ENCODE peak calls at places on chromosome 14, in seven cellular contexts. One of them, this sample, is unnamed.

GRCh38 chr14:93004699-93005082 is 81.7 kb downstream of the CHGA start:
- DNase-seq in K562: no peak
- DNase-seq in choroid plexus epithelial cell: no peak
- DNase-seq in GM13976: no peak
- DNase-seq in SW 1271: no peak
- DNase-seq in NCI-H1092: no peak
- DNase-seq in mesendoderm: no peak
- DNase-seq in this sample: no peak

GRCh38 chr14:89912667-89913211 is 41.8 kb downstream of the EFCAB11 start:
- DNase-seq in GM13976: no peak
- DNase-seq in K562: no peak
- DNase-seq in NCI-H1092: no peak
- DNase-seq in choroid plexus epithelial cell: peak; percentile 98
- DNase-seq in mesendoderm: peak; percentile 75
- DNase-seq in SW 1271: no peak
- DNase-seq in this sample: no peak

GRCh38 chr14:91692075-91692474 is 39.8 kb downstream of the CATSPERB start:
- DNase-seq in SW 1271: no peak
- DNase-seq in mesendoderm: no peak
- DNase-seq in NCI-H1092: no peak
- DNase-seq in K562: no peak
- DNase-seq in GM13976: no peak
- DNase-seq in choroid plexus epithelial cell: no peak
- DNase-seq in this sample: no peak

GRCh38 chr14:49446801-49447200 is 139.4 kb downstream of the RPS29 start:
- DNase-seq in SW 1271: no peak
- DNase-seq in mesendoderm: no peak
- DNase-seq in K562: no peak
- DNase-seq in GM13976: no peak
- DNase-seq in choroid plexus epithelial cell: no peak
- DNase-seq in NCI-H1092: no peak
- DNase-seq in this sample: no peak

GRCh38 chr14:88535813-88536212 is 19.0 kb downstream of the PTPN21 start:
- DNase-seq in SW 1271: no peak
- DNase-seq in choroid plexus epithelial cell: no peak
- DNase-seq in NCI-H1092: no peak
- DNase-seq in K562: no peak
- DNase-seq in mesendoderm: no peak
- DNase-seq in GM13976: no peak
- DNase-seq in this sample: no peak

GRCh38 chr14:53042480-53042879 is 91.6 kb upstream of the FERMT2 start:
- DNase-seq in GM13976: no peak
- DNase-seq in SW 1271: no peak
- DNase-seq in NCI-H1092: no peak
- DNase-seq in mesendoderm: no peak
- DNase-seq in choroid plexus epithelial cell: peak; percentile 90
- DNase-seq in K562: no peak
- DNase-seq in this sample: no peak

GRCh38 chr14:72631401-72631800 is 262.5 kb downstream of the DPF3 start:
- DNase-seq in SW 1271: no peak
- DNase-seq in NCI-H1092: no peak
- DNase-seq in K562: no peak
- DNase-seq in GM13976: no peak
- DNase-seq in choroid plexus epithelial cell: no peak
- DNase-seq in mesendoderm: no peak
- DNase-seq in this sample: no peak

GRCh38 chr14:78697341-78697740 is 527.2 kb downstream of the NRXN3 start:
- DNase-seq in GM13976: no peak
- DNase-seq in SW 1271: no peak
- DNase-seq in NCI-H1092: peak; percentile 9
- DNase-seq in choroid plexus epithelial cell: peak; percentile 55
- DNase-seq in K562: no peak
- DNase-seq in mesendoderm: peak; percentile 48
- DNase-seq in this sample: no peak

GRCh38 chr14:30427401-30427800 is 131.6 kb upstream of the G2E3 start:
- DNase-seq in SW 1271: no peak
- DNase-seq in GM13976: no peak
- DNase-seq in K562: no peak
- DNase-seq in NCI-H1092: no peak
- DNase-seq in mesendoderm: no peak
- DNase-seq in choroid plexus epithelial cell: no peak
- DNase-seq in this sample: no peak

GRCh38 chr14:68549966-68550705 is 242.7 kb downstream of the ZFP36L1 start:
- DNase-seq in choroid plexus epithelial cell: peak; percentile 76
- DNase-seq in mesendoderm: no peak
- DNase-seq in GM13976: no peak
- DNase-seq in K562: no peak
- DNase-seq in SW 1271: no peak
- DNase-seq in NCI-H1092: no peak
- DNase-seq in this sample: no peak

GRCh38 chr14:50156111-50156510 is 39.7 kb upstream of the VCPKMT start:
- DNase-seq in GM13976: no peak
- DNase-seq in mesendoderm: no peak
- DNase-seq in K562: no peak
- DNase-seq in NCI-H1092: no peak
- DNase-seq in choroid plexus epithelial cell: no peak
- DNase-seq in SW 1271: no peak
- DNase-seq in this sample: no peak

GRCh38 chr14:77794357-77794756 is 5.6 kb upstream of the ADCK1 start:
- DNase-seq in mesendoderm: no peak
- DNase-seq in choroid plexus epithelial cell: no peak
- DNase-seq in NCI-H1092: no peak
- DNase-seq in GM13976: no peak
- DNase-seq in K562: no peak
- DNase-seq in SW 1271: no peak
- DNase-seq in this sample: no peak

GRCh38 chr14:24317141-24317927 is 6.0 kb downstream of the LTB4R start:
- DNase-seq in mesendoderm: peak; percentile 90
- DNase-seq in choroid plexus epithelial cell: no peak
- DNase-seq in SW 1271: no peak
- DNase-seq in NCI-H1092: no peak
- DNase-seq in GM13976: no peak
- DNase-seq in K562: peak; percentile 42
- DNase-seq in this sample: no peak

GRCh38 chr14:88550078-88550477 is 4.7 kb downstream of the PTPN21 start:
- DNase-seq in choroid plexus epithelial cell: no peak
- DNase-seq in GM13976: no peak
- DNase-seq in SW 1271: no peak
- DNase-seq in mesendoderm: no peak
- DNase-seq in NCI-H1092: no peak
- DNase-seq in K562: no peak
- DNase-seq in this sample: no peak

GRCh38 chr14:95511687-95512086 is 4.8 kb downstream of the SYNE3 start:
- DNase-seq in choroid plexus epithelial cell: no peak
- DNase-seq in mesendoderm: no peak
- DNase-seq in SW 1271: no peak
- DNase-seq in NCI-H1092: no peak
- DNase-seq in GM13976: no peak
- DNase-seq in K562: no peak
- DNase-seq in this sample: no peak

GRCh38 chr14:53180272-53181221 is 27.4 kb upstream of the DDHD1 start:
- DNase-seq in K562: peak; percentile 7
- DNase-seq in GM13976: peak; percentile 25
- DNase-seq in mesendoderm: peak; percentile 93
- DNase-seq in choroid plexus epithelial cell: peak; percentile 64
- DNase-seq in NCI-H1092: no peak
- DNase-seq in SW 1271: no peak
- DNase-seq in this sample: no peak

GRCh38 chr14:81371802-81372201 is 28.3 kb downstream of the STON2 start:
- DNase-seq in GM13976: no peak
- DNase-seq in SW 1271: no peak
- DNase-seq in choroid plexus epithelial cell: no peak
- DNase-seq in mesendoderm: no peak
- DNase-seq in K562: no peak
- DNase-seq in NCI-H1092: no peak
- DNase-seq in this sample: no peak

GRCh38 chr14:42480235-42480634 is 873.6 kb downstream of the LRFN5 start:
- DNase-seq in SW 1271: no peak
- DNase-seq in choroid plexus epithelial cell: no peak
- DNase-seq in NCI-H1092: no peak
- DNase-seq in GM13976: peak; percentile 7
- DNase-seq in mesendoderm: no peak
- DNase-seq in K562: no peak
- DNase-seq in this sample: no peak

GRCh38 chr14:99854831-99855230 is 61.6 kb downstream of the EML1 start:
- DNase-seq in NCI-H1092: no peak
- DNase-seq in SW 1271: no peak
- DNase-seq in GM13976: no peak
- DNase-seq in mesendoderm: no peak
- DNase-seq in choroid plexus epithelial cell: no peak
- DNase-seq in K562: no peak
- DNase-seq in this sample: no peak

GRCh38 chr14:94656043-94656442 is 43.9 kb downstream of the SERPINA3 start:
- DNase-seq in GM13976: no peak
- DNase-seq in SW 1271: no peak
- DNase-seq in choroid plexus epithelial cell: no peak
- DNase-seq in K562: no peak
- DNase-seq in mesendoderm: no peak
- DNase-seq in NCI-H1092: no peak
- DNase-seq in this sample: no peak

GRCh38 chr14:51521764-51522163 is 129.9 kb upstream of the FRMD6 start:
- DNase-seq in choroid plexus epithelial cell: peak; percentile 93
- DNase-seq in NCI-H1092: no peak
- DNase-seq in mesendoderm: no peak
- DNase-seq in K562: no peak
- DNase-seq in SW 1271: no peak
- DNase-seq in GM13976: no peak
- DNase-seq in this sample: no peak

GRCh38 chr14:92122761-92123160 is 992 bp downstream of the CPSF2 start:
- DNase-seq in choroid plexus epithelial cell: peak; percentile 12
- DNase-seq in mesendoderm: no peak
- DNase-seq in GM13976: no peak
- DNase-seq in NCI-H1092: no peak
- DNase-seq in K562: no peak
- DNase-seq in SW 1271: no peak
- DNase-seq in this sample: no peak

GRCh38 chr14:44887596-44887955 is 74.2 kb downstream of the KLHL28 start:
- DNase-seq in NCI-H1092: no peak
- DNase-seq in SW 1271: no peak
- DNase-seq in GM13976: no peak
- DNase-seq in K562: no peak
- DNase-seq in mesendoderm: no peak
- DNase-seq in choroid plexus epithelial cell: no peak
- DNase-seq in this sample: no peak

GRCh38 chr14:36346052-36346451 is 25.6 kb upstream of the MBIP start:
- DNase-seq in choroid plexus epithelial cell: no peak
- DNase-seq in NCI-H1092: peak; percentile 92
- DNase-seq in K562: no peak
- DNase-seq in GM13976: no peak
- DNase-seq in mesendoderm: no peak
- DNase-seq in SW 1271: no peak
- DNase-seq in this sample: no peak

GRCh38 chr14:74784634-74785033 is 21.5 kb downstream of the YLPM1 start:
- DNase-seq in NCI-H1092: no peak
- DNase-seq in GM13976: no peak
- DNase-seq in K562: no peak
- DNase-seq in SW 1271: no peak
- DNase-seq in mesendoderm: no peak
- DNase-seq in choroid plexus epithelial cell: no peak
- DNase-seq in this sample: no peak

GRCh38 chr14:54877015-54877702 is 25.5 kb downstream of the GCH1 start:
- DNase-seq in K562: no peak
- DNase-seq in NCI-H1092: no peak
- DNase-seq in GM13976: no peak
- DNase-seq in choroid plexus epithelial cell: peak; percentile 26
- DNase-seq in SW 1271: no peak
- DNase-seq in mesendoderm: peak; percentile 11
- DNase-seq in this sample: no peak

This sample was measured in CD8-positive, alpha-beta T cell.